ENCODE peak calls at places on chromosomes 5 and 9, in four cellular contexts. S is anterior cingulate cortex, X is fibroblast of lung, T is HuH-7. R is an unnamed sample.

GRCh38 chr9:128243486-128244415 is 32.1 kb downstream of the GOLGA2 start:
- DNase-seq in S (no peak), T (no peak), X (peak), R (no peak)

GRCh38 chr5:119356384-119357188 is 767 bp downstream of the TNFAIP8 start:
- DNase-seq in S (no peak), T (no peak), X (peak), R (no peak)

GRCh38 chr5:172659909-172660628 is 19.0 kb downstream of the NEURL1B start:
- DNase-seq in S (peak), T (peak), X (peak), R (no peak)

GRCh38 chr5:143511736-143512135 is 108.2 kb upstream of the NR3C1 start:
- DNase-seq in X (no peak), T (no peak), S (no peak), R (no peak)

GRCh38 chr9:129748249-129748648 is 4.6 kb downstream of the PTGES start:
- DNase-seq in S (no peak), T (no peak), X (peak), R (no peak)

GRCh38 chr9:69047331-69047730 is 11.8 kb downstream of the FXN start:
- DNase-seq in X (no peak), S (no peak), T (no peak), R (no peak)

GRCh38 chr5:15664961-15665360 is 165.0 kb downstream of the FBXL7 start:
- DNase-seq in T (no peak), S (no peak), X (peak), R (no peak)

GRCh38 chr9:134562146-134562753 is 79.4 kb upstream of the COL5A1 start:
- DNase-seq in X (no peak), T (no peak), S (no peak), R (no peak)

GRCh38 chr9:113381909-113382411 is 5.2 kb upstream of the HDHD3 start:
- DNase-seq in S (no peak), X (no peak), T (no peak), R (no peak)

GRCh38 chr5:174218162-174218561 is 172.7 kb downstream of the NSG2 start:
- DNase-seq in X (no peak), S (no peak), T (no peak), R (no peak)

GRCh38 chr5:39475055-39475454 is 50.3 kb upstream of the DAB2 start:
- DNase-seq in T (no peak), S (no peak), X (no peak), R (no peak)

GRCh38 chr9:127729522-127730256 is 5.4 kb downstream of the TOR2A start:
- DNase-seq in S (no peak), X (no peak), T (no peak), R (no peak)

GRCh38 chr5:130290219-130290618 is 386.0 kb downstream of the CHSY3 start:
- DNase-seq in T (no peak), X (no peak), S (no peak), R (no peak)

GRCh38 chr5:152632380-152632779 is 227.3 kb upstream of the NMUR2 start:
- DNase-seq in S (no peak), T (no peak), X (no peak), R (no peak)

GRCh38 chr5:109479260-109479860 is 69.6 kb upstream of the PJA2 start:
- DNase-seq in S (no peak), X (peak), T (no peak), R (peak)

GRCh38 chr5:174503461-174504265 is 220.7 kb upstream of the MSX2 start:
- DNase-seq in S (peak), X (peak), T (no peak), R (peak)

GRCh38 chr5:39638803-39639202 is 214.0 kb upstream of the DAB2 start:
- DNase-seq in T (no peak), X (no peak), S (no peak), R (no peak)